ENCODE peak calls at places on chromosomes 11 and 22, in six cellular contexts. One of them, this sample, is unnamed. For H3K27me3, the result is how much of the 10 kb centered on the place peaks cover.

GRCh38 chr11:115349427-115349826 is 154.8 kb downstream of the CADM1 start:
- DNase-seq in pancreas: no peak
- DNase-seq in psoas muscle: no peak
- DNase-seq in Peyer's patch: no peak
- DNase-seq in tibial artery: no peak
- DNase-seq in brain microvascular endothelial cell: no peak
- DNase-seq in this sample: no peak

GRCh38 chr11:44681698-44682097 is 45.1 kb upstream of the TSPAN18 start:
- DNase-seq in brain microvascular endothelial cell: peak
- DNase-seq in tibial artery: no peak
- DNase-seq in psoas muscle: no peak
- DNase-seq in pancreas: no peak
- DNase-seq in Peyer's patch: no peak
- DNase-seq in this sample: peak

GRCh38 chr11:120122921-120123683 is 14.8 kb downstream of the TRIM29 start:
- DNase-seq in tibial artery: no peak
- DNase-seq in psoas muscle: no peak
- DNase-seq in brain microvascular endothelial cell: no peak
- DNase-seq in Peyer's patch: no peak
- DNase-seq in pancreas: no peak
- DNase-seq in this sample: peak

GRCh38 chr22:20054485-20054884 is 25.6 kb upstream of the DGCR8 start:
- DNase-seq in pancreas: no peak
- DNase-seq in brain microvascular endothelial cell: no peak
- DNase-seq in Peyer's patch: no peak
- DNase-seq in tibial artery: no peak
- DNase-seq in psoas muscle: no peak
- DNase-seq in this sample: no peak

GRCh38 chr11:103624708-103625623 is 411.5 kb upstream of the DDI1 start:
- DNase-seq in pancreas: no peak
- DNase-seq in psoas muscle: no peak
- DNase-seq in tibial artery: no peak
- DNase-seq in brain microvascular endothelial cell: peak
- DNase-seq in Peyer's patch: no peak
- DNase-seq in this sample: peak

GRCh38 chr22:40070701-40071100 is 75.9 kb downstream of the FAM83F start:
- DNase-seq in brain microvascular endothelial cell: no peak
- DNase-seq in pancreas: no peak
- DNase-seq in tibial artery: no peak
- DNase-seq in psoas muscle: no peak
- DNase-seq in Peyer's patch: no peak
- DNase-seq in this sample: peak

GRCh38 chr11:124763156-124763947 is 1.3 kb upstream of the ESAM start:
- DNase-seq in psoas muscle: peak
- DNase-seq in Peyer's patch: peak
- DNase-seq in brain microvascular endothelial cell: peak
- DNase-seq in pancreas: peak
- DNase-seq in tibial artery: peak
- DNase-seq in this sample: peak

GRCh38 chr11:114257621-114258558 is 38.3 kb upstream of the NNMT start:
- DNase-seq in pancreas: no peak
- DNase-seq in tibial artery: peak
- DNase-seq in psoas muscle: peak
- DNase-seq in brain microvascular endothelial cell: no peak
- DNase-seq in Peyer's patch: no peak
- DNase-seq in this sample: peak

GRCh38 chr11:1573077-1573846 is 1.2 kb upstream of the DUSP8 start:
- DNase-seq in brain microvascular endothelial cell: no peak
- DNase-seq in psoas muscle: no peak
- DNase-seq in tibial artery: peak
- DNase-seq in pancreas: peak
- DNase-seq in Peyer's patch: peak
- DNase-seq in this sample: no peak

GRCh38 chr11:111851636-111852035 is 19.7 kb downstream of the ALG9 start:
- DNase-seq in pancreas: no peak
- DNase-seq in Peyer's patch: no peak
- DNase-seq in tibial artery: no peak
- DNase-seq in psoas muscle: no peak
- DNase-seq in brain microvascular endothelial cell: no peak
- DNase-seq in this sample: peak
- TF ChIP-seq CTCF in pancreas: no peak
- TF ChIP-seq CTCF in Peyer's patch: no peak
- TF ChIP-seq CTCF in tibial artery: no peak
- TF ChIP-seq CTCF in psoas muscle: peak
- TF ChIP-seq CTCF in brain microvascular endothelial cell: peak
- TF ChIP-seq CTCF in this sample: peak

GRCh38 chr11:128437137-128437536 is 150.2 kb downstream of the ETS1 start:
- DNase-seq in pancreas: no peak
- DNase-seq in Peyer's patch: no peak
- DNase-seq in brain microvascular endothelial cell: peak
- DNase-seq in psoas muscle: no peak
- DNase-seq in tibial artery: no peak
- DNase-seq in this sample: no peak
- H3K27me3 ChIP-seq in pancreas: under half
- H3K27me3 ChIP-seq in Peyer's patch: under half
- H3K27me3 ChIP-seq in brain microvascular endothelial cell: under half
- H3K27me3 ChIP-seq in psoas muscle: under half
- H3K27me3 ChIP-seq in tibial artery: under half
- H3K27me3 ChIP-seq in this sample: under half

DNA sequence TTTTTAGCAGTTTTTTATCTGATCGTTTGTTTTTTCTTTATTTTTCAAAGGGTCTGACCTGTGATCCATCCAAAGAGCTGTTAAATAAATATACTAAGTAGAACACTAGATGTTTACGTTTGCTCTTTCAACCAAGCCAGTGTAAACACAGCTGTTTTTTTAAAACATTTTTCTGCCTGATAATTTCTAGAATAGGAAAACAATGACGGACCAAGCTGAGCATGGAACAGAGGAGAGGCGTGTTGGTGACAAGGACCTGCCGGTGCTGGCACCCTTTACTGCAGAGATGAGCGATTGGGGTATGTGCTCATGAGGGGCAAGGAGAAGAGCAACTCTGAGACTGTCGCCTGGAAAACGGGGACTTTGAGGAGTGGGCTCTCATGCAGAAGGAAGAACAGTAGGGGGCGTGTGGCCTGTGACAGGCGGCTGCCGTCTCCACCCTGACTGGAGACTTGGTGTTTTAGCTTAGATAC is 28.6 kb upstream of the PANX2 start:
- DNase-seq in tibial artery: no peak
- DNase-seq in Peyer's patch: no peak
- DNase-seq in brain microvascular endothelial cell: no peak
- DNase-seq in pancreas: no peak
- DNase-seq in psoas muscle: no peak
- DNase-seq in this sample: no peak
- TF ChIP-seq CTCF in tibial artery: no peak
- TF ChIP-seq CTCF in Peyer's patch: no peak
- TF ChIP-seq CTCF in brain microvascular endothelial cell: peak
- TF ChIP-seq CTCF in pancreas: no peak
- TF ChIP-seq CTCF in psoas muscle: no peak
- TF ChIP-seq CTCF in this sample: peak

DNA sequence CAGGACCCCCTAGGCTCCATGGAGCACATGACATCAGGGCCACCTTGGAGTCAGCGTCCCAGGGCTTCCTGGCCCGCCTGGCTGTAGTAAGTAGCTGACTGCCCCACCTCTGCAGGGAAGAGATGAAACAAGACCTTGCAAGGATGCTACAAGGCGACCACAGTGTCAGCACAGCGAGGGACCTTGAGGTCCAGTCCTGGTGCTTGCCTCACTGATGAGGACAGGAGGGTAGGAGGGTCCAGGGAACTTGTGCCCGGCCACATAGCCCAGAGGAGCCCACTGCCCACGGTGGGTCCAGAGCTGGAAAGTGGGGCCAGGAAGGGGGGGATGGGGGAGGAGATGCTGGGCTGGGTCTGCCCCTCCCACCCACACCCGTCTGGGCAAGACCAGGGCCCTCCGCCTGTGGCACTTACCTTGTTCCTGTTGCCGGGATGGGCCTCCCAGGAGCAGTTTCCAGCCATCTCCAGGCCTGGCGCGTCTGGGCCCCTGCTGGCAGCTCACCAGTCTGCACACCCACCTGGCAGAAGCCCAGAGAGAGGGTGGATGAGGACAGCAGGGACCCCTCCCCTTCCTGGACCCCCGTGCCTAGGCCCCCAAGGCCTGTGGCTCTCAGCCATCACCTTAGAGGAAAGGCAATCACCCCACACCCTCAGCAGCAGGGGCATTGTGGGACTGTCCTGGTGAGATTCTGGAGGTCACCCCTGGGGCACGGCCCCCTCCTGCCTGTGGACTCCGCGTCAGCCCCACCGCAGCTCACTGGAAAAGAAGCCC is 3.4 kb downstream of the MRGPRF start:
- DNase-seq in tibial artery: no peak
- DNase-seq in pancreas: no peak
- DNase-seq in brain microvascular endothelial cell: no peak
- DNase-seq in Peyer's patch: no peak
- DNase-seq in psoas muscle: no peak
- DNase-seq in this sample: no peak
- H3K27me3 ChIP-seq in tibial artery: under half
- H3K27me3 ChIP-seq in pancreas: under half
- H3K27me3 ChIP-seq in brain microvascular endothelial cell: under half
- H3K27me3 ChIP-seq in Peyer's patch: under half
- H3K27me3 ChIP-seq in psoas muscle: half or more
- H3K27me3 ChIP-seq in this sample: under half

This sample was measured in bronchial epithelial cell.